ENCODE peak calls at places on chromosomes 11 and 22, in four cellular contexts. Q is fibroblast of villous mesenchyme, J is suprapubic skin, Z is RWPE1. P is an unnamed sample.

GRCh38 chr11:127677813-127678212 is 677.2 kb upstream of the KIRREL3 start:
- DNase-seq in Q (no peak), J (no peak), Z (no peak), P (no peak)

GRCh38 chr22:42662114-42663021 is 13.2 kb upstream of the CYB5R3 start:
- DNase-seq in Q (peak), J (peak), Z (peak), P (peak)

GRCh38 chr11:12215192-12215591 is 104.8 kb downstream of the MICAL2 start:
- DNase-seq in Q (no peak), J (no peak), Z (no peak), P (no peak)

GRCh38 chr11:121459413-121460041 is 6.8 kb upstream of the SORL1-AS1 start:
- DNase-seq in Q (no peak), J (no peak), Z (no peak), P (no peak)

GRCh38 chr22:19117111-19117512 is 5.1 kb downstream of the DGCR2 start:
- DNase-seq in Q (no peak), J (no peak), Z (no peak), P (no peak)

GRCh38 chr11:58525037-58525614 is 17.2 kb upstream of the OR5B21 start:
- DNase-seq in Q (peak), J (no peak), Z (no peak), P (no peak)

GRCh38 chr11:123977731-123978347 is at the start of gene OR10S1:
- DNase-seq in Q (no peak), J (no peak), Z (peak), P (peak)

GRCh38 chr11:121369366-121369765 is 76.8 kb downstream of the SC5D start:
- DNase-seq in Q (no peak), J (no peak), Z (no peak), P (no peak)

GRCh38 chr11:125338435-125338834 is 157.6 kb downstream of the FEZ1 start:
- DNase-seq in Q (no peak), J (peak), Z (no peak), P (no peak)

GRCh38 chr11:5690736-5691135 is 1.1 kb downstream of the TRIM22 start:
- DNase-seq in Q (peak), J (no peak), Z (no peak), P (no peak)

GRCh38 chr11:68574308-68574707 is 110.0 kb upstream of the GAL start:
- DNase-seq in Q (no peak), J (no peak), Z (no peak), P (no peak)

GRCh38 chr11:113581713-113582112 is 106.5 kb upstream of the DRD2 start:
- DNase-seq in Q (no peak), J (no peak), Z (no peak), P (no peak)

GRCh38 chr11:8101421-8101820 is 20.4 kb downstream of the TUB start:
- DNase-seq in Q (no peak), J (no peak), Z (no peak), P (no peak)

GRCh38 chr11:38543311-38543710 is 1945.3 kb upstream of the RAG2 start:
- DNase-seq in Q (peak), J (no peak), Z (peak), P (peak)

DNA sequence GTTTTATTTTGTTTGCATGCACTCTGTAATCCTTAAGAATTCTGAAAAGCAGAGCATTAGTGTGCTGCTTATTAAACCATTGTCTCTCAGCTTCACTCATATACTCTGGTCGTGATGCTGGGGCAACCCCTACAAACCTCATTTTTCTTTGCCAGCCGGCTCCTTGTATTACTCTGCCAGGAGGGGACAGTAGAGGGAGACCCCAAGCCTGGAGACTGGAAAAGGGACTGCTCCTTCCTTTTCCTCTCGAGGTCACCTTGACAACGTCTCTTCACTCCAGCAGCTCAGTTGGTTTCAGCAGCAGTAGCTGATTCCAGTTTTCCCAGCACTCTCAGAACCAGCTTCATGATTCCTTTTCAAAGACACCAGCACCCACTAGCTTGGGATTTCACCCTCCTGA is 2.8 kb upstream of the JHY start:
- DNase-seq in Q (no peak), J (no peak), Z (no peak), P (no peak)
- TF ChIP-seq CTCF in Q (no peak), J (no peak), Z (no peak), P (no peak)

GRCh38 chr11:70503878-70504240 is 105.5 kb downstream of the CTTN start:
- DNase-seq in Q (no peak), J (no peak), Z (no peak), P (no peak)
- TF ChIP-seq CTCF in Q (no peak), J (no peak), Z (no peak), P (no peak)

DNA sequence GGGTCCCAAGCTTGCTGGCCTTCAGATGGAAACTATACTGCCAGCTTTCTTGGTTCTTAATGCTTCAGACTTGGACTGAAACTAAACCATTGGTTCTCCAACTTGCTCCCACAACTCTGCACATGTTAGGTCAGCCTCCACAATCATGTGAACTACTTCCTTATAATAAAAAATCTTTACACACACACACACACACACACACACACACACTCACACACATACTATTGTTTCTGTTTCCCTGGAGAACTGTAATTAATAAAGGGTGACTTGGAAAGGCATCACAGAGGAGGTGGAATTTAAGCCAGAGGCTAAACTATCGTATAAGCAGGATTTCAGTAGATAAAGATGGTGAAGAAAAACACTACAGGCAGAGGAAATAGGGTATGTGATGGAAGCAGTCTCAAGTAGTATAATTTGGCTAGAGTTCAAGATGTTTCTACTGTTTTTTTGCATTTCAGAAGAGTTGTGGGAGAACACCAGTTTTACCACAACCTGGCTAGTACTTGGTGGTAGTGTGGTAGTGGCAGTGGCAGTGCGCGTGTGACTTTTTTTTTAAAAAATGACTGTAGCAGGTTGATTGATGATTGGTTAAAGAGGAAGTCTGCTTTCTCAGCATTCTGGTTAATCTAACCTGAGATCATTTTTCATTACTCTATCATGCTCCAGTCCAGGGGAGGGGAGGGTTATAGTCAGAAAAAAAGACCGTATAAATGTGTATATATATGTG is 70.1 kb downstream of the PDE3B start:
- DNase-seq in Q (no peak), J (no peak), Z (no peak), P (no peak)
- TF ChIP-seq CTCF in Q (no peak), J (no peak), Z (no peak), P (no peak)

GRCh38 chr22:17171016-17171312 is 11.9 kb upstream of the HDHD5 start:
- DNase-seq in Q (no peak), J (no peak), Z (no peak), P (no peak)
- TF ChIP-seq CTCF in Q (no peak), J (no peak), Z (no peak), P (no peak)

DNA sequence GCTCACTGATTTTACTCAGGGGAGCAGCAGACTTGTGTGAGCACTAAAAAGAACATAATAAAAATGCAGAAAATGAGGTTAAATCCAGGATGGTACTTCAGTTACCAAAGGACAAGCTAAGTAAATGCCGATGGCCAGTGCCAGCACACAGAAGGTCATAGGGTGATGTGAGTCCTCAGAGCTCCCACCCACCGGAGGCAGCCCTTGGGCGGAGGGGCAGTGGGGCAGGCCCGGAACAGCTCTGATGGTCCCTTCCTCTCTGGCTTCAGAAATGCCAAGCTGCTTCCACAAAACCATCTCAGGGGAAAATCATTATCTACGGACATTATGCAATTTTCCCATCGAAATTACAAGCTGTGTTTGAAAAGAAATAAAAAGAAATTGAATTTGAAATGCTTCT is 124.5 kb downstream of the RRAS2 start:
- DNase-seq in Q (no peak), J (no peak), Z (no peak), P (no peak)
- TF ChIP-seq CTCF in Q (no peak), J (no peak), Z (no peak), P (no peak)

P was measured in MCF 10A.